ENCODE peak calls at places on chromosomes 2 and 18, in six cellular contexts. L is Peyer's patch, I is prostate gland, A is lower leg skin, N is testis, V is GM12891. W is an unnamed sample.

GRCh38 chr18:48049757-48050156 is 119.3 kb upstream of the SMAD2 start:
- DNase-seq in L (no peak), I (no peak), A (no peak), N (no peak), V (no peak), W (no peak)

GRCh38 chr2:3299130-3299529 is 78.5 kb downstream of the EIPR1 start:
- DNase-seq in L (no peak), I (no peak), A (no peak), N (no peak), V (no peak), W (no peak)

GRCh38 chr2:217573565-217573964 is 429.2 kb downstream of the TNS1 start:
- DNase-seq in L (no peak), I (no peak), A (no peak), N (no peak), V (no peak), W (peak)

GRCh38 chr2:63424329-63425078 is 163.8 kb downstream of the WDPCP start:
- DNase-seq in L (no peak), I (no peak), A (no peak), N (peak), V (peak), W (no peak)

GRCh38 chr2:21251216-21251971 is 127.6 kb downstream of the TDRD15 start:
- DNase-seq in L (no peak), I (no peak), A (no peak), N (no peak), V (no peak), W (no peak)

GRCh38 chr18:45567123-45567522 is 48.2 kb upstream of the SLC14A2 start:
- DNase-seq in L (no peak), I (no peak), A (peak), N (no peak), V (no peak), W (peak)

GRCh38 chr2:41061371-41061770 is 609.5 kb upstream of the SLC8A1 start:
- DNase-seq in L (no peak), I (no peak), A (no peak), N (no peak), V (no peak), W (no peak)

GRCh38 chr18:49400398-49401072 is 59.9 kb downstream of the DYM start:
- DNase-seq in L (no peak), I (no peak), A (no peak), N (no peak), V (no peak), W (no peak)

GRCh38 chr2:187698374-187699110 is 144.3 kb upstream of the TFPI start:
- DNase-seq in L (no peak), I (no peak), A (no peak), N (no peak), V (no peak), W (no peak)

GRCh38 chr2:238131761-238132462 is 6.6 kb upstream of the KLHL30 start:
- DNase-seq in L (no peak), I (no peak), A (no peak), N (no peak), V (no peak), W (no peak)

GRCh38 chr2:86297382-86298147 is 39.9 kb downstream of the REEP1 start:
- DNase-seq in L (no peak), I (no peak), A (peak), N (no peak), V (no peak), W (no peak)

GRCh38 chr2:236689393-236689700 is 119.7 kb downstream of the ACKR3 start:
- DNase-seq in L (no peak), I (no peak), A (no peak), N (no peak), V (no peak), W (no peak)

GRCh38 chr18:59047321-59047991 is 92.2 kb upstream of the SEC11C start:
- DNase-seq in L (no peak), I (no peak), A (no peak), N (no peak), V (no peak), W (no peak)

GRCh38 chr2:168434164-168434563 is 21.9 kb upstream of the CERS6 start:
- DNase-seq in L (no peak), I (peak), A (no peak), N (peak), V (no peak), W (no peak)

GRCh38 chr2:1752751-1753150 is 8.4 kb upstream of the PXDN start:
- DNase-seq in L (no peak), I (no peak), A (peak), N (peak), V (no peak), W (no peak)

GRCh38 chr2:174344716-174345472 is 10.1 kb downstream of the SP9 start:
- DNase-seq in L (no peak), I (no peak), A (no peak), N (no peak), V (no peak), W (no peak)

GRCh38 chr18:10128906-10129305 is 215.1 kb downstream of the VAPA start:
- DNase-seq in L (no peak), I (no peak), A (peak), N (no peak), V (no peak), W (no peak)

GRCh38 chr2:133431289-133431688 is 137.0 kb downstream of the NCKAP5 start:
- DNase-seq in L (no peak), I (no peak), A (no peak), N (no peak), V (no peak), W (no peak)

GRCh38 chr2:95069465-95069864 is 44.0 kb downstream of the MAL start:
- DNase-seq in L (no peak), I (no peak), A (peak), N (no peak), V (no peak), W (no peak)

GRCh38 chr2:15498554-15498953 is 62.6 kb downstream of the NBAS start:
- DNase-seq in L (no peak), I (no peak), A (no peak), N (no peak), V (no peak), W (no peak)

GRCh38 chr2:28976584-28976983 is 4.5 kb upstream of the TOGARAM2 start:
- DNase-seq in L (no peak), I (no peak), A (no peak), N (no peak), V (no peak), W (peak)

GRCh38 chr2:236165491-236166156 is 2.6 kb downstream of the GBX2 start:
- DNase-seq in L (no peak), I (no peak), A (peak), N (no peak), V (no peak), W (no peak)

GRCh38 chr18:72588339-72588738 is 44.2 kb upstream of the CBLN2 start:
- DNase-seq in L (no peak), I (no peak), A (no peak), N (no peak), V (no peak), W (no peak)

DNA sequence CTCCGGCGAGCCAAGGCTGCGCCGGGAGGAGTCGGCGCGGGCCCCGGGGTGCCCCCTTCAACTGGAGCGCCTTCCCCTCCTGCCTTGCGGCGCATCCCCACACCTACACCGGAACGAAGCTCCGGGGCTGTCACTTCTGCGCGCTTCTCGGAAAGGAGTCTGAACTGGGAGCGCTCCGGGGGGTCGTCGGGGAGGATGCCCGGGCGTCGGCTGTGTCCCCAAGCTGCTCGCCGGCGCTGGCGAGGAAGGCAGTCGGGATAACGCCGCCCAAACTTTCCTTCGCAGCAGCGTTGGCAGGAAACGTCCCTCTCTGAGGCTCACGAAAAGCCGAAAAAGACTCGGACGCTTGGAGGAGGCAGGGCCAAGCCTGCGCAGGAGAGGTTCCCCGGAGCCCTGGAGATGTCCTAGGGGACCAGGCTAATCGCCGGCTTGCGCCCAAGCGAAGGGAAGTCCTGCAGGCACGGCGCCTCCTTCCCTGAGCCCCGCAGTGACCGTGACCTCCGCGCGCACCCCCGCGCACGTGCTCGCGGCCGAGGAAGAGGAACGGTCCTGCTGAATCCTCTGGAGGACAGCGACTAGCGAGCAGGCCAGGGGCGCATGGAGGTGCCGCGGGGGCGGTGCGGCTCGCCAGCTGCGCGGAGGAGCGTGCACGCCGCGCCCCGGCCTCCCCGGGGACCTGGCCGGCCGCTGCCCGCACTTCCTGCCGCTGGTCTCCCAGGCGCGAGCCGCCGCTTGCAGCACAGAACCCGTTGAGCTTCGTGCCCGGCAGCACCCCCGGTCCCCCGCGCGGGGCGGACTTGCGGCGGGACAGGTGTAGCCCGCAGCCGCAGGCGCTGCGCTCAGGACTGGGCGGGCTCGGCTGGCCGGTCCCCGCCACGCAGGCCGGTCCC is at the start of gene SH3RF3:
- DNase-seq in L (no peak), I (peak), A (peak), N (peak), V (peak), W (peak)
- TF ChIP-seq POLR2A in L (no peak), I (no peak), A (no peak), N (no peak), V (no peak), W (no peak)

DNA sequence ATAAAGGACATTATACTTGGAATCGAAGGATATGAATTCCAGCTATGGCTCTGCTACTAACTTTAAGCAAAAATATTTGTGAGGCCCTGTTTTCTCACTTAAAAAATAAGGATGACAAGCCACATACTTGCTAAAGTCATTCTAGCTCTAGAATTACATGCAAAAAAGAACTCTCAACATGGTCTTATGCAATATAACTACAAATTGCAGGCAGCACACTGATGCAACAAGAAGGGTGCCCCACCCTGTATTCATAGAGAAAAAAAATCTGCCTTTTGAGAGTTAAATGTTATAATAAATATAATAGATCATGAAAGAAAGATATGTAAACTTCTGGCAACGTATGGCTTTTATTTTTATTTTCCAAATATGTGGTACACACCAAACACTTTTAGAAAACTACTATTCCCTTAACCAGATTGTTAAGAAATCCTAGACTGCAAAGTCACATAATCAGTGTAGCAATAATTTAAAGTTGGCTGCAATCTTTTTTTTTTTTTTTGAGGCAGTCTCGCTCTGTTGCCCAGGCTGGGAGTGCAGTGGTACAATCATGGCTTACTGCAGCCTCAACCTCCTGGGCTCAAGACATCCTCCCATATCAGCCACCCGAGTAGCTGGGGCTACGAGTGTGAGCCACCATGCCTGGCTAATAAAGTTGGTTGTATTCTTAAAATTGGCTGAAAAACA is 40.2 kb upstream of the WDSUB1 start:
- DNase-seq in L (no peak), I (no peak), A (no peak), N (no peak), V (no peak), W (no peak)
- TF ChIP-seq POLR2A in L (no peak), I (no peak), A (no peak), N (no peak), V (no peak), W (no peak)

GRCh38 chr2:240451108-240451611 is 15.7 kb downstream of the GPC1 start:
- DNase-seq in L (no peak), I (peak), A (no peak), N (no peak), V (no peak), W (peak)

GRCh38 chr2:240451791-240452470 is 16.5 kb downstream of the GPC1 start:
- DNase-seq in L (no peak), I (no peak), A (no peak), N (no peak), V (no peak), W (no peak)

GRCh38 chr2:240454031-240454901 is 18.8 kb downstream of the GPC1 start:
- DNase-seq in L (no peak), I (no peak), A (no peak), N (peak), V (no peak), W (no peak)

GRCh38 chr2:240453461-240454030 is 18.1 kb downstream of the GPC1 start:
- DNase-seq in L (no peak), I (no peak), A (no peak), N (no peak), V (no peak), W (peak)

GRCh38 chr2:240452471-240453256 is 17.2 kb downstream of the GPC1 start:
- DNase-seq in L (no peak), I (peak), A (no peak), N (peak), V (peak), W (peak)
- TF ChIP-seq POLR2A in L (no peak), I (peak), A (no peak), N (no peak), V (no peak), W (no peak)

DNA sequence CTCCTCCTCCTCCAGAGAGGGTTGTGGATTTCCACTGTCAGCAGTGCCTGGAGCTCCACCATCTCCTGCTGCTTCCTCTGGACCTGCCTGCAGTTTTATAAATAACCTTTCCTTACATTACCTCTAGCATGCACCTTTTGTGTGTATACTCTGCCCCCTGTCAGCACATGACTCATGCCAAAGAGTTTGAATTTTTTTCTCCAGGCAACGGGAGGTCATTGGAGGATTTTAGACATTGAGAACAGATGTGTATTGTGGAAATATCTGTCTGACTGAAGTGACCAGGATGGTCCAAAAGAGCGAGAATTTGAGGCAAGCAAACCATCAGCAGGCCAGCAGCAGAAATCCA is 31.7 kb downstream of the IL37 start:
- DNase-seq in L (no peak), I (no peak), A (no peak), N (no peak), V (no peak), W (no peak)
- TF ChIP-seq POLR2A in L (no peak), I (no peak), A (no peak), N (no peak), V (no peak), W (no peak)

GRCh38 chr2:231190531-231191197 is 7.8 kb upstream of the ARMC9 start:
- DNase-seq in L (peak), I (peak), A (peak), N (peak), V (no peak), W (peak)
- TF ChIP-seq POLR2A in L (no peak), I (no peak), A (no peak), N (no peak), V (no peak), W (no peak)

DNA sequence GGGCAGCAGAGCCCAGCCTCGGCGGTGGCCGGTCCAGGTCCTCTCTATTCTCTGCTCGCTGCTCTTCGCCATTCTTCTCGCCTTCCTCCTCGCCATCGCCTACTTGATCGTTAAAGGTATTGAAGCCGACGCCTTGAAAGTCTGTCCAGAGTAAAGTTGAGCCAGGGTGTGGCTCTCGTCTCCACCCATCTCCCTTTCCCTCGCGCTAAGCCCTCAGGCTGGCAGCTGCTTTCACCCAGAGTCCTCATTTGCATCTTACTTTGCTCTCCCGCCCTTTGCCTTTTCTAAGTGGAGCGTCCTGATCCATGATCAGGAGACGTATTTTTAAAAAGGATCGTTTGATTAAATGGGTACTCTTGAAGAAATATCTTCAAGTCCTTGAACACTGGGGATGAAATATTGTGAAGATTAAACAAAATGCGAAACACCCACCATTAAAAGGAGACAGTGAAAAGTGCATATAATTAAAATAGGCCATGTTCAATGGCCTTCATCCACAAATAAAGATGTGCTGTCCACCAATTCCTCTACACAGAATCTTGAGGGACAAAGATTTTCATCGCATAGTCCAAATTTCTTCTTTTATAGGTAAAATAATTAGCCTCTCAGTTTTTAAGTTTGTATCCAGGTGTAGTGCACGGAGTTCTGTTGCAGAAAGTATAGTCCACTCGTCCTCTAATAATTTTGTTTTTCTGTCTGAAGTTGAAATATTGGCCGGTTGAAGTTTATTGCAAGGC is 657 bp downstream of the ARL6IP6 start:
- DNase-seq in L (peak), I (peak), A (no peak), N (peak), V (no peak), W (no peak)
- TF ChIP-seq POLR2A in L (no peak), I (no peak), A (no peak), N (no peak), V (no peak), W (no peak)

GRCh38 chr2:61854435-61855177 is 746 bp upstream of the FAM161A start:
- DNase-seq in L (peak), I (peak), A (peak), N (peak), V (peak), W (peak)
- TF ChIP-seq POLR2A in L (no peak), I (no peak), A (no peak), N (no peak), V (peak), W (no peak)

GRCh38 chr2:223051580-223052375 is at the start of gene KCNE4:
- DNase-seq in L (no peak), I (no peak), A (no peak), N (peak), V (no peak), W (no peak)
- TF ChIP-seq POLR2A in L (peak), I (no peak), A (no peak), N (peak), V (no peak), W (no peak)

GRCh38 chr18:3595282-3596273 is 145.6 kb downstream of the TGIF1 start:
- DNase-seq in L (no peak), I (peak), A (no peak), N (no peak), V (no peak), W (no peak)
- TF ChIP-seq POLR2A in L (no peak), I (peak), A (no peak), N (no peak), V (no peak), W (no peak)

GRCh38 chr2:112644933-112645395 is 775 bp upstream of the SLC20A1 start:
- DNase-seq in L (no peak), I (no peak), A (no peak), N (peak), V (no peak), W (no peak)
- TF ChIP-seq POLR2A in L (no peak), I (no peak), A (no peak), N (no peak), V (peak), W (no peak)

W was measured in heart left ventricle.